ENCODE peak calls at places on chromosomes 12 and 14, in eight cellular contexts. Q, B, Z, M, L, C, I and F are unnamed samples.

GRCh38 chr12:1972260-1972659 is 32.0 kb downstream of the DCP1B start:
- DNase-seq in C (no peak), L (no peak), I (no peak), B (peak; percentile 66), M (no peak), Q (peak; percentile 74), Z (no peak), F (no peak)

GRCh38 chr14:76654573-76654955 is 106.7 kb upstream of the VASH1 start:
- DNase-seq in Z (no peak), I (no peak), B (no peak), C (no peak), M (no peak), Q (no peak), L (no peak), F (no peak)

GRCh38 chr12:70849265-70849960 is 71.1 kb downstream of the PTPRR start:
- DNase-seq in Q (peak; percentile 0), M (peak; percentile 2), I (peak; percentile 0), L (no peak), Z (no peak), B (peak; percentile 20), C (no peak), F (no peak)

GRCh38 chr12:132084681-132085635 is 59.2 kb downstream of the DDX51 start:
- DNase-seq in Z (peak; percentile 81), I (no peak), M (no peak), L (peak; percentile 17), C (peak; percentile 68), Q (peak; percentile 33), B (peak; percentile 31), F (peak; percentile 48)

GRCh38 chr12:55732288-55732687 is 3.5 kb upstream of the CD63 start:
- DNase-seq in L (no peak), C (no peak), I (no peak), Q (no peak), B (no peak), M (no peak), Z (no peak), F (no peak)

GRCh38 chr12:41225179-41225578 is 37.1 kb downstream of the PDZRN4 start:
- DNase-seq in I (no peak), M (no peak), Z (no peak), C (no peak), Q (no peak), B (no peak), L (no peak), F (no peak)

GRCh38 chr14:51462182-51462581 is 189.5 kb upstream of the FRMD6 start:
- DNase-seq in B (no peak), Z (no peak), I (no peak), M (no peak), Q (no peak), L (no peak), C (no peak), F (no peak)

GRCh38 chr14:55122441-55122986 is 6.5 kb upstream of the LGALS3 start:
- DNase-seq in Q (peak; percentile 34), M (no peak), C (no peak), L (no peak), B (no peak), I (peak; percentile 29), Z (no peak), F (no peak)

GRCh38 chr14:99321955-99322730 is 50.1 kb upstream of the BCL11B start:
- DNase-seq in C (no peak), Q (no peak), L (no peak), I (no peak), Z (peak; percentile 47), M (no peak), B (no peak), F (no peak)